ENCODE peak calls at places on chromosomes 7 and 10, in five cellular contexts. B is HT-29, W is brain microvascular endothelial cell, D is HEK293T, S is M059J. E is an unnamed sample.

GRCh38 chr7:124784879-124785818 is 19.6 kb upstream of the GPR37 start:
- DNase-seq in D (peak; percentile 59), S (peak; percentile 42), B (peak; percentile 61), W (peak; percentile 31), E (no peak)

GRCh38 chr10:131678171-131678570 is 222.6 kb upstream of the PPP2R2D start:
- DNase-seq in S (no peak), W (no peak), B (no peak), D (no peak), E (no peak)

GRCh38 chr10:14571866-14572507 is 202.7 kb downstream of the FAM107B start:
- DNase-seq in W (peak; percentile 63), S (peak; percentile 71), D (no peak), B (peak; percentile 81), E (peak; percentile 29)

GRCh38 chr7:78146546-78146945 is 348.0 kb downstream of the PHTF2 start:
- DNase-seq in B (no peak), S (no peak), D (no peak), W (no peak), E (no peak)

GRCh38 chr10:124018886-124019525 is 74.4 kb downstream of the CHST15 start:
- DNase-seq in B (no peak), D (no peak), S (no peak), W (no peak), E (no peak)

GRCh38 chr10:97583476-97583875 is 713 bp upstream of the HOGA1 start:
- DNase-seq in B (no peak), D (no peak), S (no peak), W (no peak), E (no peak)

GRCh38 chr10:48199580-48200377 is 74.7 kb downstream of the FRMPD2 start:
- DNase-seq in W (peak; percentile 52), B (no peak), S (peak; percentile 65), D (no peak), E (no peak)

GRCh38 chr10:97714401-97715258 is 1.1 kb downstream of the MARVELD1 start:
- DNase-seq in D (peak; percentile 69), B (peak; percentile 47), W (peak; percentile 67), S (peak; percentile 75), E (no peak)

GRCh38 chr10:42744134-42744701 is 38.4 kb upstream of the BMS1 start:
- DNase-seq in W (no peak), S (no peak), D (no peak), B (peak; percentile 10), E (no peak)

GRCh38 chr7:132472463-132473120 is 103.7 kb downstream of the PLXNA4 start:
- DNase-seq in D (peak; percentile 66), B (no peak), S (peak; percentile 94), W (no peak), E (no peak)

GRCh38 chr7:37732880-37733279 is 49.3 kb downstream of the GPR141 start:
- DNase-seq in S (no peak), D (no peak), W (no peak), B (no peak), E (no peak)

GRCh38 chr10:51892965-51893658 is 193.7 kb upstream of the CSTF2T start:
- DNase-seq in D (peak; percentile 65), S (peak; percentile 20), W (peak; percentile 16), B (peak; percentile 43), E (no peak)

GRCh38 chr10:27258838-27259532 is 18.4 kb upstream of the ACBD5 start:
- DNase-seq in B (no peak), D (no peak), S (no peak), W (no peak), E (no peak)

GRCh38 chr7:101733713-101734475 is 83.5 kb upstream of the CUX1 start:
- DNase-seq in S (peak; percentile 79), D (no peak), B (no peak), W (peak; percentile 18), E (no peak)

GRCh38 chr7:147432068-147432467 is 1158.5 kb upstream of the C7orf33 start:
- DNase-seq in W (peak; percentile 14), S (no peak), B (no peak), D (peak; percentile 18), E (no peak)

GRCh38 chr10:102268333-102268999 is 23.1 kb downstream of the GBF1 start:
- DNase-seq in S (no peak), B (no peak), W (no peak), D (no peak), E (no peak)

GRCh38 chr7:30321992-30322637 is 37.7 kb downstream of the ZNRF2 start:
- DNase-seq in B (no peak), S (peak; percentile 57), D (no peak), W (no peak), E (no peak)

GRCh38 chr10:69321865-69322264 is 43.6 kb downstream of the HK1 start:
- DNase-seq in B (no peak), W (peak; percentile 25), D (no peak), S (peak; percentile 38), E (no peak)

GRCh38 chr7:45682358-45682735 is 108.2 kb downstream of the ADCY1 start:
- DNase-seq in S (no peak), W (no peak), D (no peak), B (no peak), E (no peak)

GRCh38 chr10:44828515-44829142 is 82.5 kb upstream of the TMEM72 start:
- DNase-seq in W (no peak), B (no peak), S (no peak), D (no peak), E (no peak)

GRCh38 chr7:42071372-42072261 is 165.4 kb downstream of the GLI3 start:
- DNase-seq in D (no peak), S (no peak), B (no peak), W (no peak), E (no peak)

GRCh38 chr10:373516-374309 is 238.5 kb downstream of the ZMYND11 start:
- DNase-seq in D (no peak), S (peak; percentile 67), B (no peak), W (peak; percentile 94), E (no peak)

GRCh38 chr7:111987115-111987826 is 218.9 kb downstream of the DOCK4 start:
- DNase-seq in D (no peak), S (peak; percentile 52), W (no peak), B (no peak), E (no peak)

GRCh38 chr10:3364768-3365480 is 192.3 kb upstream of the PITRM1 start:
- DNase-seq in B (peak; percentile 70), D (no peak), W (no peak), S (no peak), E (no peak)

GRCh38 chr7:137395425-137395824 is 51.9 kb upstream of the PTN start:
- DNase-seq in W (no peak), S (no peak), B (no peak), D (no peak), E (no peak)

GRCh38 chr7:31853380-31853779 is 166.4 kb downstream of the PPP1R17 start:
- DNase-seq in B (no peak), W (no peak), S (no peak), D (no peak), E (no peak)

GRCh38 chr10:103397191-103397825 is 882 bp downstream of the PDCD11 start:
- DNase-seq in B (no peak), W (peak; percentile 1), D (no peak), S (no peak), E (no peak)

GRCh38 chr7:157735826-157736225 is 399.0 kb downstream of the DNAJB6 start:
- DNase-seq in S (no peak), W (no peak), B (no peak), D (no peak), E (no peak)

GRCh38 chr10:19971343-19971742 is 155.1 kb downstream of the PLXDC2 start:
- DNase-seq in W (no peak), D (no peak), B (no peak), S (no peak), E (no peak)

GRCh38 chr7:2069472-2069860 is 163.3 kb downstream of the MAD1L1 start:
- DNase-seq in B (no peak), S (no peak), D (no peak), W (peak; percentile 45), E (no peak)

GRCh38 chr10:59905066-59905734 is 1.2 kb downstream of the CCDC6 start:
- DNase-seq in W (peak; percentile 9), S (peak; percentile 27), B (peak; percentile 38), D (peak; percentile 28), E (no peak)

GRCh38 chr10:43078175-43078985 is 1.5 kb downstream of the RET start:
- DNase-seq in D (no peak), W (no peak), S (peak; percentile 11), B (no peak), E (no peak)

GRCh38 chr7:75983471-75984129 is 10.8 kb downstream of the TMEM120A start:
- DNase-seq in B (peak; percentile 10), S (no peak), D (no peak), W (no peak), E (no peak)

GRCh38 chr7:11591943-11592342 is 240.1 kb downstream of the THSD7A start:
- DNase-seq in B (no peak), W (no peak), S (no peak), D (no peak), E (no peak)

GRCh38 chr10:110209926-110210662 is 2.7 kb downstream of the MXI1 start:
- DNase-seq in W (no peak), B (peak; percentile 13), S (peak; percentile 51), D (peak; percentile 43), E (peak; percentile 39)

GRCh38 chr7:142478479-142479220 is 220.8 kb upstream of the PRSS58 start:
- DNase-seq in D (peak; percentile 36), W (peak; percentile 44), S (peak; percentile 66), B (peak; percentile 89), E (no peak)

GRCh38 chr10:12613144-12613543 is 263.8 kb downstream of the CAMK1D start:
- DNase-seq in W (no peak), D (no peak), S (no peak), B (no peak), E (no peak)

GRCh38 chr7:2621948-2622640 is 9.7 kb upstream of the TTYH3 start:
- DNase-seq in D (no peak), W (no peak), B (no peak), S (no peak), E (no peak)